ENCODE peak calls at places on chromosome 9, in nine cellular contexts. A is gastrocnemius medialis; X is ovary; Z is heart left ventricle; Y is right cardiac atrium; N is heart right ventricle; E is CD8-positive, alpha-beta T cell; G is iPS DF 6.9; L is H9. F is an unnamed sample. For H3K27me3, the result is how much of the 10 kb centered on the place peaks cover.

GRCh38 chr9:4936823-4937222 is 48.2 kb upstream of the JAK2 start:
- DNase-seq in A (no peak), Z (no peak), Y (no peak), L (no peak), E (no peak), X (no peak), G (no peak), N (no peak), F (no peak)

GRCh38 chr9:10095208-10095607 is 517.6 kb downstream of the PTPRD start:
- DNase-seq in N (no peak), Y (no peak), G (no peak), L (no peak), Z (no peak), X (no peak), A (no peak), E (no peak), F (no peak)

GRCh38 chr9:127644943-127645342 is 32.9 kb downstream of the STXBP1 start:
- DNase-seq in X (no peak), G (no peak), L (no peak), A (no peak), Z (no peak), N (no peak), Y (no peak), E (no peak), F (no peak)

GRCh38 chr9:5425006-5425628 is 12.6 kb downstream of the PLGRKT start:
- DNase-seq in Z (no peak), N (no peak), E (no peak), G (no peak), Y (no peak), A (no peak), L (no peak), X (no peak), F (no peak)

GRCh38 chr9:110986529-110986928 is 51.7 kb downstream of the LPAR1 start:
- DNase-seq in A (no peak), X (no peak), Y (no peak), G (no peak), E (no peak), L (no peak), N (no peak), Z (no peak), F (no peak)

GRCh38 chr9:90441814-90442213 is 200.8 kb downstream of the DIRAS2 start:
- DNase-seq in X (no peak), A (no peak), N (no peak), L (no peak), G (no peak), Z (no peak), Y (no peak), E (no peak), F (no peak)

GRCh38 chr9:119366909-119367690 is 2.1 kb downstream of the BRINP1 start:
- DNase-seq in E (no peak), N (no peak), X (no peak), Y (no peak), L (no peak), G (no peak), A (no peak), Z (no peak), F (no peak)

GRCh38 chr9:131276891-131277672 is 772 bp upstream of the FAM78A start:
- DNase-seq in E (peak), A (no peak), L (no peak), G (no peak), Y (no peak), Z (no peak), X (no peak), N (no peak), F (no peak)

GRCh38 chr9:97958812-97959511 is 21.0 kb upstream of the HEMGN start:
- DNase-seq in L (no peak), A (no peak), Z (no peak), X (no peak), Y (no peak), N (no peak), G (no peak), E (no peak), F (no peak)

GRCh38 chr9:126916909-126917308 is 2.3 kb downstream of the RALGPS1 start:
- DNase-seq in A (no peak), X (no peak), E (no peak), Y (no peak), G (no peak), L (peak), N (no peak), Z (no peak), F (no peak)

GRCh38 chr9:35342221-35342620 is 147.7 kb upstream of the RUSC2 start:
- DNase-seq in N (no peak), Y (no peak), G (no peak), Z (no peak), A (no peak), X (no peak), L (no peak), E (no peak), F (no peak)

GRCh38 chr9:26169684-26170083 is 491.4 kb upstream of the TUSC1 start:
- DNase-seq in E (no peak), G (no peak), N (no peak), A (no peak), Y (no peak), X (no peak), Z (no peak), L (no peak), F (no peak)

GRCh38 chr9:130446111-130446861 is 1.5 kb downstream of the ASS1 start:
- DNase-seq in E (no peak), X (peak), A (peak), Z (peak), N (peak), Y (peak), L (no peak), G (no peak), F (peak)

GRCh38 chr9:137128158-137129088 is 10.5 kb upstream of the GRIN1 start:
- DNase-seq in N (no peak), X (no peak), L (no peak), Z (no peak), E (no peak), A (no peak), Y (no peak), G (no peak), F (no peak)

GRCh38 chr9:110650991-110651411 is 17.6 kb upstream of the MUSK start:
- DNase-seq in N (no peak), A (no peak), Y (no peak), L (no peak), Z (no peak), X (peak), E (no peak), G (no peak), F (no peak)

GRCh38 chr9:6449645-6450044 is 36.6 kb downstream of the UHRF2 start:
- DNase-seq in N (no peak), A (no peak), Z (no peak), E (no peak), Y (no peak), G (no peak), L (no peak), X (no peak), F (no peak)

GRCh38 chr9:13174906-13175639 is 104.4 kb downstream of the MPDZ start:
- DNase-seq in G (no peak), L (no peak), A (no peak), Y (no peak), N (no peak), X (no peak), E (no peak), Z (no peak), F (no peak)

GRCh38 chr9:98502976-98503325 is 205.8 kb downstream of the GABBR2 start:
- DNase-seq in Y (no peak), X (no peak), N (no peak), E (no peak), A (no peak), G (no peak), L (peak), Z (no peak), F (no peak)

GRCh38 chr9:110256392-110257096 is at the start of gene TXN:
- DNase-seq in A (peak), E (peak), Y (peak), X (peak), N (peak), L (peak), G (peak), Z (peak), F (peak)

GRCh38 chr9:101455656-101456235 is 20.2 kb upstream of the ALDOB start:
- DNase-seq in E (no peak), Y (no peak), X (no peak), L (no peak), Z (no peak), G (no peak), A (no peak), N (no peak), F (no peak)

GRCh38 chr9:85960688-85961093 is 19.7 kb downstream of the NAA35 start:
- DNase-seq in N (peak), X (no peak), Z (no peak), A (no peak), L (no peak), E (no peak), Y (no peak), G (no peak), F (no peak)

GRCh38 chr9:13278023-13278367 is 1.5 kb downstream of the MPDZ start:
- DNase-seq in X (no peak), L (no peak), G (no peak), Y (no peak), N (no peak), Z (no peak), A (no peak), E (no peak), F (no peak)

GRCh38 chr9:15306068-15306756 is 804 bp downstream of the TTC39B start:
- DNase-seq in X (peak), L (peak), G (no peak), A (peak), E (peak), Y (peak), N (peak), Z (peak), F (peak)

GRCh38 chr9:135214054-135214640 is 126.7 kb downstream of the OLFM1 start:
- DNase-seq in X (no peak), Z (peak), A (no peak), E (no peak), G (no peak), N (no peak), L (no peak), Y (no peak), F (no peak)

GRCh38 chr9:27791311-27791710 is 218.0 kb upstream of the C9orf72 start:
- DNase-seq in G (no peak), Z (no peak), N (no peak), A (no peak), L (no peak), X (no peak), Y (no peak), E (no peak), F (no peak)

GRCh38 chr9:4225291-4226119 is 74.4 kb downstream of the GLIS3 start:
- DNase-seq in Y (no peak), G (no peak), X (no peak), E (no peak), L (no peak), Z (no peak), A (no peak), N (no peak), F (no peak)

GRCh38 chr9:89457376-89457855 is 40.5 kb downstream of the SEMA4D start:
- DNase-seq in G (no peak), N (no peak), X (no peak), Y (no peak), E (no peak), L (no peak), A (no peak), Z (no peak), F (no peak)

GRCh38 chr9:38201844-38202243 is 132.8 kb upstream of the SHB start:
- DNase-seq in Z (no peak), N (no peak), A (no peak), Y (no peak), E (no peak), X (no peak), L (no peak), G (no peak), F (no peak)

GRCh38 chr9:131747352-131747751 is 7.5 kb upstream of the RAPGEF1 start:
- DNase-seq in Z (no peak), E (no peak), A (peak), Y (no peak), X (no peak), L (no peak), N (no peak), G (no peak), F (no peak)

GRCh38 chr9:101028346-101029299 is at the start of gene PLPPR1:
- DNase-seq in G (peak), Z (peak), N (no peak), L (peak), X (no peak), A (no peak), Y (peak), E (no peak), F (peak)

GRCh38 chr9:100573655-100574260 is 4.1 kb upstream of the CAVIN4 start:
- DNase-seq in N (no peak), E (no peak), G (no peak), Y (no peak), Z (no peak), X (no peak), L (no peak), A (no peak), F (no peak)

DNA sequence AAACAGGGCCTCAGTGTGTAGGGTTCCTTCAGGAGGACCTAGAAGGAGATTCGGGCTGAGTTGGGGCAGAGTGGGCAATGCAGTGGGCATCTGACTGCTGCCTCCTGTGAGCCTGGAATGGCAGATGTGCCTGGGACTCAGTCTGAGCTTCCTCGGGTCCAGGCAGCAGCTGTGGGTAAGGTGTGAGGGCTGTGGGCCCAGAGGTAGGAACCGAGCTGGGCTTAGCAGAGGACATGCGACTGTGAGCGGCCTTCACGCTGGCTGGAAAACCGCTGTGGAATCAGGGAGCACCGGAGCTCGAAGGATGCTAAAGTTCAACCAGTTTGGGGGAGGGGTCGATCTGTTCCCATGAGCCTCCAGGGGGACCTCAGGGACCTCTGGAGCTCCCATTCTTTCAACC is 137.0 kb downstream of the PAX5 start:
- DNase-seq in E (no peak), Z (no peak), X (no peak), G (no peak), A (no peak), Y (no peak), L (peak), N (no peak), F (no peak)
- H3K27me3 ChIP-seq in E (under half), Z (under half), X (under half), G (under half), A (under half), Y (under half), L (under half), N (half or more), F (under half)

DNA sequence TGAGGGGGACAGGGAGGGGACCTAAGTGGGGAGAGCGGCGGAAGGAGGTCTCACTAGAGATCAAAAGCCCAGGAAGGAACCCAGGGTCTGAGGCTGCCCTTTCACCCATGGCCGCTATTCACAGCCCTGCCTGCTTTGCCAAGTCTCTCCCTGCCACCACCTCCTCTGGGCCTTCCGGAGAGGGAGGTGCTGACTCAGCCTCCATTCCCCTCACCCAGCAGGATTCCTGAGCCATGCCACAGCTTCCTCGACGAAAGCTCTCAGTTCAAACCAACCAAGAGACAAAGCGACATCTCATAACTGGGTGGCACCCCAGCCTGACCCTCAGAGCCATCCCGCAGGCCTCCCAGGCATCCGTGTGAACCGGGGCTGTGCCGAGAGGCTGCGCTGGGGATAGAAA is 36.7 kb downstream of the PAX5 start:
- DNase-seq in L (no peak), A (no peak), E (no peak), N (no peak), Y (no peak), X (no peak), G (no peak), Z (no peak), F (no peak)
- H3K27me3 ChIP-seq in L (under half), A (under half), E (under half), N (half or more), Y (under half), X (under half), G (under half), Z (under half), F (half or more)

DNA sequence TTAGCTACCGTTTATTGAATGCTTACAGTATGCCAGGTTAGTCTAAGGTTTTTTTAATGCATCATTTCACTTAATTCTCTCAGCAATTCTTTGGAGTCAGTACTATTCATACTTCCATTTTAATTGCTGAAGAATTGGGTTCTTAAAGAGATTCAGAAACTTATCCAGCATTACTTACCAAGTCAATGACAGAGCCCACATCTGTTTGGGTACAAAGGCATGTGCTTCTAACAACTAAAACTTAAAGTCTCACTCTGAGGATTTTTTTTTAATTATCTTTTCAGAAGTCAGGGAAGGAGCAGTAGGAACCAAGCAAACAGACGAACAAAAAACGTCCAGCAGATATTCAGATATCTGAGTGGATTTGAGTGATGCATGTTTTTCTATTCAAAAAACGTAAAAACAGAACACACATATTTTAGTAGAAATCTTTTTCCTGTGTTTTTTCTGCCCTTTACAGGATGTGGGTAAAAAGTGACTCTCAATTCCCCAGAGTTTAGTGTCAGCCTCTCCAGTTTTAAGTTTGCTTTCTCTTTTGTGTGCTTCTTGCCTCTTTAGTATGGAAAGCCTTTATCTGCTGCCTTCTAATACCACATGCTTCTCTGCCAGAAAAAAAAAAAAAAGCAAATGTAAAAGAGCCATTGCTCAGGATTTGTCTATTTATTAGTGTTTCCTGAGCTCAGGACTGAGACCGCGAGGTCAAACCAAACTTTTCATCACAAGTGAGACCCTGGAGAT is 118.0 kb downstream of the PRKACG start:
- DNase-seq in Y (no peak), G (no peak), E (no peak), A (no peak), N (no peak), L (no peak), X (no peak), Z (no peak), F (no peak)
- H3K27me3 ChIP-seq in Y (under half), G (under half), E (under half), A (under half), N (under half), L (under half), X (under half), Z (under half), F (under half)

GRCh38 chr9:123372766-123373446 is 16.9 kb downstream of the CRB2 start:
- DNase-seq in Z (no peak), E (no peak), N (no peak), L (no peak), A (no peak), X (no peak), G (no peak), Y (no peak), F (no peak)

GRCh38 chr9:123371805-123372590 is 16.0 kb downstream of the CRB2 start:
- DNase-seq in L (no peak), G (no peak), X (no peak), A (no peak), Y (peak), N (no peak), Z (no peak), E (no peak), F (no peak)

GRCh38 chr9:123375725-123376132 is 19.7 kb downstream of the CRB2 start:
- DNase-seq in Z (no peak), E (no peak), G (no peak), N (no peak), Y (peak), X (peak), A (no peak), L (no peak), F (peak)

GRCh38 chr9:123373447-123373923 is 17.5 kb downstream of the CRB2 start:
- DNase-seq in E (no peak), L (no peak), A (no peak), X (no peak), Y (no peak), N (no peak), G (no peak), Z (no peak), F (no peak)

DNA sequence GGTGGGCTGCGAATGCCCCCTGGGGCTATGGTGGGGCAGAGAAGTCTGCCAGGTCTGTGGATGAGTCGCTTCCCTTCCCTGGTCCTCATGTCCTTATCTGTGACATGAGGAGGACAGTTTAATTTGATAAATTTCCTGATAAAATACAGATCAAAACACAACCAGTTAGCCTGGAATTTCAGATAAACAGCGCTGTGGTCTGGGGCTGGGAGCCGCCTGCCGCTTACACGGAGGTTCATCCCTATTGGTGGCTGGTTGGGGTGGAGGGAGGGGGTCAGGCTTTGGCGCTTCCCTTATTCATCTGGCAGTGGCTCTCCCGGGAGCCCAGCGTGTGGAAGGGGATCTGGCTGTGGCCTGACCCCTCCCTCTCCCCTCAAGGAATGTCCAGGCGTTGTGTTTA is 17.9 kb downstream of the CRB2 start:
- DNase-seq in G (no peak), X (no peak), Z (no peak), Y (no peak), L (peak), E (no peak), A (no peak), N (no peak), F (no peak)
- H3K27me3 ChIP-seq in G (under half), X (under half), Z (under half), Y (under half), L (under half), E (under half), A (under half), N (half or more), F (under half)

DNA sequence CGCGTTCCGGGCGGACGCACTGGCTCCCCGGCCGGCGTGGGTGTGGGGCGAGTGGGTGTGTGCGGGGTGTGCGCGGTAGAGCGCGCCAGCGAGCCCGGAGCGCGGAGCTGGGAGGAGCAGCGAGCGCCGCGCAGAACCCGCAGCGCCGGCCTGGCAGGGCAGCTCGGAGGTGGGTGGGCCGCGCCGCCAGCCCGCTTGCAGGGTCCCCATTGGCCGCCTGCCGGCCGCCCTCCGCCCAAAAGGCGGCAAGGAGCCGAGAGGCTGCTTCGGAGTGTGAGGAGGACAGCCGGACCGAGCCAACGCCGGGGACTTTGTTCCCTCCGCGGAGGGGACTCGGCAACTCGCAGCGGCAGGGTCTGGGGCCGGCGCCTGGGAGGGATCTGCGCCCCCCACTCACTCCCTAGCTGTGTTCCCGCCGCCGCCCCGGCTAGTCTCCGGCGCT is at the start of gene DAPK1:
- DNase-seq in Z (peak), E (no peak), Y (peak), X (peak), A (no peak), N (peak), L (peak), G (peak), F (peak)
- H3K27me3 ChIP-seq in Z (under half), E (under half), Y (under half), X (under half), A (under half), N (under half), L (under half), G (under half), F (under half)

F was measured in transverse colon.